ENCODE peak calls at places on chromosomes 6 and 20, in ten cellular contexts. U is endothelial cell; S is GM13977; V is thoracic aorta; W is tibial artery; J is H1; F is CD8-positive, alpha-beta T cell; C is astrocyte of the spinal cord; K is right lobe of liver; O is OCI-LY7. P is an unnamed sample.

GRCh38 chr6:45504947-45505346 is 127.2 kb upstream of the SUPT3H start:
- DNase-seq in U (peak; percentile 30), S (no peak), V (no peak), W (no peak), J (peak; percentile 58), F (no peak), C (peak; percentile 81), K (no peak), O (no peak), P (peak; percentile 24)

GRCh38 chr20:25499855-25500434 is 85.4 kb downstream of the NINL start:
- DNase-seq in U (no peak), S (no peak), V (no peak), W (peak; percentile 49), J (no peak), F (no peak), C (no peak), K (no peak), O (no peak), P (no peak)

GRCh38 chr20:35232575-35232974 is 6.1 kb downstream of the MMP24 start:
- DNase-seq in U (no peak), S (no peak), V (no peak), W (no peak), J (no peak), F (no peak), C (peak; percentile 76), K (no peak), O (no peak), P (no peak)

GRCh38 chr20:3163099-3164042 is 3.7 kb upstream of the FASTKD5 start:
- DNase-seq in U (no peak), S (no peak), V (no peak), W (peak; percentile 51), J (no peak), F (no peak), C (no peak), K (no peak), O (no peak), P (peak; percentile 56)

GRCh38 chr6:42904467-42904866 is 11.4 kb upstream of the PTCRA start:
- DNase-seq in U (no peak), S (no peak), V (no peak), W (no peak), J (no peak), F (no peak), C (no peak), K (no peak), O (no peak), P (no peak)

GRCh38 chr6:130229645-130230044 is 6.9 kb upstream of the SAMD3 start:
- DNase-seq in U (no peak), S (no peak), V (no peak), W (no peak), J (no peak), F (no peak), C (no peak), K (no peak), O (no peak), P (no peak)

GRCh38 chr6:51323056-51323455 is 504.4 kb downstream of the TFAP2B start:
- DNase-seq in U (no peak), S (no peak), V (no peak), W (no peak), J (no peak), F (no peak), C (no peak), K (no peak), O (no peak), P (no peak)

GRCh38 chr6:136586295-136586694 is 36.1 kb upstream of the MAP7 start:
- DNase-seq in U (no peak), S (no peak), V (no peak), W (no peak), J (no peak), F (no peak), C (peak; percentile 92), K (no peak), O (no peak), P (no peak)

GRCh38 chr6:113924199-113924791 is 46.7 kb downstream of the HDAC2 start:
- DNase-seq in U (no peak), S (no peak), V (no peak), W (no peak), J (no peak), F (no peak), C (no peak), K (no peak), O (no peak), P (no peak)

GRCh38 chr6:17632929-17633328 is 32.8 kb downstream of the FAM8A1 start:
- DNase-seq in U (no peak), S (no peak), V (no peak), W (no peak), J (no peak), F (no peak), C (no peak), K (no peak), O (no peak), P (no peak)

GRCh38 chr20:43331911-43332310 is 125.8 kb upstream of the SRSF6 start:
- DNase-seq in U (no peak), S (no peak), V (no peak), W (no peak), J (no peak), F (no peak), C (no peak), K (no peak), O (no peak), P (no peak)

GRCh38 chr6:151215999-151216398 is 23.8 kb upstream of the AKAP12 start:
- DNase-seq in U (no peak), S (no peak), V (no peak), W (no peak), J (no peak), F (no peak), C (no peak), K (no peak), O (no peak), P (no peak)

GRCh38 chr6:87944541-87944954 is 103.1 kb upstream of the SPACA1 start:
- DNase-seq in U (no peak), S (no peak), V (peak; percentile 76), W (peak; percentile 89), J (no peak), F (no peak), C (peak; percentile 36), K (no peak), O (peak; percentile 58), P (no peak)

GRCh38 chr6:2037230-2037926 is 208.0 kb downstream of the GMDS start:
- DNase-seq in U (no peak), S (no peak), V (no peak), W (no peak), J (no peak), F (no peak), C (peak; percentile 25), K (no peak), O (no peak), P (no peak)

GRCh38 chr20:50192364-50193168 is 1.9 kb downstream of the CEBPB start:
- DNase-seq in U (peak; percentile 61), S (peak; percentile 90), V (peak; percentile 74), W (peak; percentile 92), J (peak; percentile 67), F (peak; percentile 66), C (peak; percentile 92), K (peak; percentile 74), O (peak; percentile 94), P (peak; percentile 75)

GRCh38 chr20:50190251-50191064 is at the start of gene CEBPB:
- DNase-seq in U (peak; percentile 98), S (peak; percentile 95), V (peak; percentile 55), W (peak; percentile 96), J (peak; percentile 98), F (peak; percentile 79), C (peak; percentile 86), K (peak; percentile 95), O (peak; percentile 90), P (peak; percentile 94)

GRCh38 chr20:50191065-50191565 is 485 bp downstream of the CEBPB start:
- DNase-seq in U (peak; percentile 53), S (peak; percentile 69), V (no peak), W (peak; percentile 81), J (peak; percentile 68), F (peak; percentile 53), C (no peak), K (peak; percentile 75), O (peak; percentile 76), P (peak; percentile 48)

GRCh38 chr20:50193169-50193850 is 2.7 kb downstream of the CEBPB start:
- DNase-seq in U (no peak), S (no peak), V (no peak), W (peak; percentile 77), J (no peak), F (no peak), C (peak; percentile 24), K (peak; percentile 48), O (no peak), P (no peak)

GRCh38 chr20:50191566-50192363 is 1.1 kb downstream of the CEBPB start:
- DNase-seq in U (peak; percentile 70), S (peak; percentile 79), V (no peak), W (no peak), J (peak; percentile 76), F (peak; percentile 47), C (peak; percentile 56), K (peak; percentile 59), O (peak; percentile 84), P (peak; percentile 76)
- TF ChIP-seq CTCF in U (peak; percentile 61), S (peak; percentile 35), V (peak; percentile 21), W (peak; percentile 48), J (peak; percentile 37), F (peak; percentile 48), C (peak; percentile 14), K (peak; percentile 41), O (peak; percentile 45), P (peak; percentile 52)

GRCh38 chr20:63652192-63652980 is 838 bp downstream of the STMN3 start:
- DNase-seq in U (no peak), S (peak; percentile 51), V (no peak), W (no peak), J (peak; percentile 82), F (no peak), C (no peak), K (no peak), O (no peak), P (peak; percentile 88)
- TF ChIP-seq CTCF in U (no peak), S (no peak), V (no peak), W (no peak), J (no peak), F (no peak), C (no peak), K (no peak), O (no peak), P (peak; percentile 19)

GRCh38 chr6:166485651-166486535 is 100.6 kb downstream of the RAMACL start:
- DNase-seq in U (no peak), S (no peak), V (no peak), W (no peak), J (no peak), F (no peak), C (no peak), K (peak; percentile 5), O (no peak), P (peak; percentile 16)
- TF ChIP-seq CTCF in U (no peak), S (no peak), V (no peak), W (no peak), J (no peak), F (no peak), C (no peak), K (no peak), O (peak; percentile 49), P (no peak)

GRCh38 chr20:46648903-46649649 is 2.2 kb downstream of the SLC13A3 start:
- DNase-seq in U (no peak), S (no peak), V (no peak), W (no peak), J (no peak), F (no peak), C (no peak), K (no peak), O (peak; percentile 10), P (no peak)
- TF ChIP-seq CTCF in U (no peak), S (no peak), V (no peak), W (no peak), J (peak; percentile 40), F (no peak), C (no peak), K (no peak), O (no peak), P (no peak)

GRCh38 chr20:6140947-6141346 is 18.1 kb upstream of the FERMT1 start:
- DNase-seq in U (no peak), S (no peak), V (no peak), W (no peak), J (no peak), F (no peak), C (no peak), K (no peak), O (peak; percentile 5), P (no peak)
- TF ChIP-seq CTCF in U (peak; percentile 12), S (peak; percentile 23), V (no peak), W (no peak), J (peak; percentile 58), F (no peak), C (peak; percentile 28), K (no peak), O (peak; percentile 63), P (no peak)